ENCODE peak calls at places on chromosome 6, in six cellular contexts. V is spleen, N is transverse colon, S is MM.1S, O is SJSA1, P is OCI-LY7. J is an unnamed sample.

GRCh38 chr6:38393986-38394385 is 245.7 kb downstream of the BTBD9 start:
- DNase-seq in O (no peak), S (no peak), P (no peak), N (no peak), V (no peak), J (no peak)

GRCh38 chr6:166007349-166008263 is 160.0 kb downstream of the TBXT start:
- DNase-seq in O (no peak), V (no peak), S (no peak), P (no peak), N (peak; percentile 54), J (peak; percentile 92)

GRCh38 chr6:1678966-1679690 is 69.4 kb downstream of the FOXC1 start:
- DNase-seq in P (no peak), N (no peak), S (no peak), V (no peak), O (peak; percentile 47), J (no peak)

GRCh38 chr6:30169658-30170614 is 6.6 kb downstream of the TRIM15 start:
- DNase-seq in S (peak; percentile 46), P (peak; percentile 53), O (peak; percentile 44), N (no peak), V (no peak), J (no peak)

GRCh38 chr6:153032255-153032882 is 29.9 kb upstream of the MTRF1L start:
- DNase-seq in V (no peak), N (no peak), O (peak; percentile 49), P (peak; percentile 23), S (peak; percentile 29), J (no peak)

GRCh38 chr6:159701413-159701999 is 8.5 kb upstream of the SOD2 start:
- DNase-seq in S (no peak), N (no peak), O (peak; percentile 53), V (no peak), P (no peak), J (no peak)

GRCh38 chr6:31935829-31936228 is 8.3 kb downstream of the C2 start:
- DNase-seq in V (peak; percentile 29), S (no peak), N (no peak), O (no peak), P (no peak), J (no peak)

GRCh38 chr6:43671801-43672690 is 15.5 kb downstream of the MRPS18A start:
- DNase-seq in O (no peak), N (no peak), V (no peak), P (no peak), S (no peak), J (no peak)

GRCh38 chr6:4169028-4169789 is 33.8 kb upstream of the ECI2 start:
- DNase-seq in V (no peak), P (no peak), N (no peak), O (no peak), S (no peak), J (no peak)

GRCh38 chr6:169803291-169803811 is 51.9 kb downstream of the ERMARD start:
- DNase-seq in P (peak; percentile 64), V (peak; percentile 37), O (no peak), N (no peak), S (peak; percentile 10), J (no peak)

GRCh38 chr6:164109770-164110140 is 695.2 kb downstream of the QKI start:
- DNase-seq in P (peak; percentile 6), V (no peak), O (no peak), N (no peak), S (no peak), J (no peak)

GRCh38 chr6:149830731-149831379 is 33.3 kb downstream of the LRP11 start:
- DNase-seq in O (peak; percentile 73), S (no peak), N (no peak), P (no peak), V (no peak), J (no peak)

GRCh38 chr6:166221040-166221439 is 53.4 kb upstream of the TBXT start:
- DNase-seq in P (no peak), O (no peak), V (no peak), S (no peak), N (no peak), J (no peak)

GRCh38 chr6:91268941-91269340 is 682.1 kb upstream of the MAP3K7 start:
- DNase-seq in P (no peak), N (no peak), O (no peak), S (no peak), V (no peak), J (no peak)

GRCh38 chr6:129317931-129318820 is 391.8 kb downstream of the ARHGAP18 start:
- DNase-seq in N (no peak), O (peak; percentile 61), V (no peak), S (no peak), P (no peak), J (no peak)

GRCh38 chr6:32439708-32440214 is at the start of gene HLA-DRA:
- DNase-seq in N (no peak), P (peak; percentile 89), S (peak; percentile 85), O (peak; percentile 57), V (no peak), J (no peak)

DNA sequence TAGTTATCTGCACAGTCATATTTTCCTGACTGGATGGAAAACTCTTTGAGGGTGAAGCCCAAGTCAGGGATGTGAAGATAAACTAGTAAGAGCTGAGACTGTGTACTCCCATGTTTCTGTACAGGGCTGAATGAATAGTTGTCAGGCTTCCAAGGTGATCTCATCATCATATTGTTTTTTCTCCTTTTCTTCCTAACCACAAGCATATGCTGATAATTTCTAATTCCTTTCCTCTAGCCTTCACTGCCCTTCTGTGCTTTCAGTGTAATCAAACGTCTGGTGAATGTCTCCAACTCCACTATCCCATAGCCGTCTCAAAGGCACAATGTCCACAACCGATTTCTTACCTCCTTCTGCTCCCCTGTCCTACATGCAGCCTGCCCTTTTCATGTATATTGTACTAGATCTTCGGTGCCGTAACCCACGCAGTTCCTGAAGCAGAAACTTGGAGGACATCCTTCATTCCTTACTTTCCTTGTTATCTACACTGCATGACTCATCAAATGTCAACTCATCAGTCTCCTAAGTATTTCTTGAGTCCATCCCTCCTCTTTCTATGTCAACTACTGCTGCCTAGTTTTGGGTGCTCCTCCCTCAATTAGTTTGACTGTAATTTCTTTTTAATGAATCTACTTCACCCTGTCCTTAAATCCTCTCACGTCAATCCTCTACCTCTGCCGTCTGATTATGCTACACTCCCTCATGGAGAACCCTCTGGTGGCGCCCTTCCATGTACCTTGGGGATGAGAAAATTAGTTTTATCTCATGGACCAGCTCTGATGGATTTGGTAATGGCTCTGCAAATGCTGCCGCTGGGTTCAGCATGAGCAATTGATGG is 21.9 kb downstream of the NCOA7 start:
- DNase-seq in S (no peak), P (no peak), N (no peak), O (peak; percentile 90), V (no peak), J (no peak)
- H3K36me3 ChIP-seq in S (no peaks in the 10 kb centered on the region), P (peaks cover 38% of the 10 kb centered on the region), N (no peaks in the 10 kb centered on the region), O (no peaks in the 10 kb centered on the region), V (no peaks in the 10 kb centered on the region), J (no peaks in the 10 kb centered on the region)

GRCh38 chr6:138403801-138404665 is at the start of gene HEBP2:
- DNase-seq in S (peak; percentile 95), P (peak; percentile 97), N (peak; percentile 97), V (peak; percentile 99), O (peak; percentile 86), J (peak; percentile 99)

GRCh38 chr6:138403324-138403800 is 661 bp upstream of the HEBP2 start:
- DNase-seq in P (peak; percentile 36), S (no peak), N (peak; percentile 56), V (peak; percentile 92), O (peak; percentile 55), J (peak; percentile 44)

GRCh38 chr6:138405816-138406403 is 1.9 kb downstream of the HEBP2 start:
- DNase-seq in S (no peak), O (no peak), V (no peak), P (no peak), N (no peak), J (no peak)

GRCh38 chr6:138404666-138405337 is 779 bp downstream of the HEBP2 start:
- DNase-seq in V (peak; percentile 90), N (peak; percentile 44), S (no peak), O (no peak), P (peak; percentile 58), J (peak; percentile 42)

DNA sequence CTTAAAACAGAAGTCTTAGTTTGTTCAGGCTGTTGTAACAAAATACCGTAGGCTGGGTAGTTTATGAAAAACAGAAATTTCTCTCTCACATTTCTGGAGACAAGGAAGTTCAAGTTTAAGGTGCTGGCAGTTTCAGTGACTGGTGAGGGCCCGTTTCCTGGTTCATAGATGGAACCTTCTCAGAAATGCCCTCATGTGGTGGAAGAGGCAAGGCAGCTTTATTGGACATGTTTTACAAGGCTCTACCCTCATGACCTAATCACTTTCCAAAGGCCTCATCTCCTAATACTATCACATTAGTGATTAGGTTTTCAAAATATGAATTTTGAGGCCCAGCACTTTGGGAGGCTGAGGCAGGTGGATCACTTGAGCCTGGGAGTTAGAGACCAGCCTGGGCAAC is 2.4 kb downstream of the HEBP2 start:
- DNase-seq in O (no peak), N (peak; percentile 43), V (no peak), P (peak; percentile 36), S (no peak), J (no peak)
- H3K36me3 ChIP-seq in O (peaks cover 39% of the 10 kb centered on the region), N (peaks cover 16% of the 10 kb centered on the region), V (peaks cover 44% of the 10 kb centered on the region), P (peaks cover 54% of the 10 kb centered on the region), S (no peaks in the 10 kb centered on the region), J (peaks cover 37% of the 10 kb centered on the region)

GRCh38 chr6:42644211-42644610 is 78.2 kb downstream of the PRPH2 start:
- DNase-seq in O (no peak), N (no peak), P (no peak), V (no peak), S (no peak), J (no peak)
- H3K36me3 ChIP-seq in O (peaks cover 60% of the 10 kb centered on the region), N (peaks cover 77% of the 10 kb centered on the region), P (peaks cover 65% of the 10 kb centered on the region), V (peaks cover 68% of the 10 kb centered on the region), S (peaks cover 4% of the 10 kb centered on the region), J (peaks cover 40% of the 10 kb centered on the region)

DNA sequence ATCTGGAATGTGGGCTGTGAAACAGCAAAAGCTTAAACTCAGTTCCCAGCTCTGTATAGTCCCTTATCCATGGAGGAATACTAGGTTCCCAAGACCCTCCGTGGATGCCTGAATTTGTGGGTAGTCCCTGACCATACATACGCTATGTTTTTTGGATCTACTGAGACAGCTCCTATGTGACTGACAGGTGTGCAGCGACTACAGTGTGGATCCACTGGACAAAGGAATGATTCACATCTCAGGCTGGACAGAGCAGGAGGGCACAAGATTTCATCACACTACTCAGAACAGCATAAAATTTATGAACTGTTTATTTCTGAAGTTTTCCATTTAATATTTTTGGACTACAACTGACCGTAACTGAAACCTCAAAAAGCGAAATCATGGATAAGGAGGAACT is 125.3 kb downstream of the MAP7 start:
- DNase-seq in O (no peak), S (no peak), N (no peak), V (no peak), P (no peak), J (no peak)
- H3K36me3 ChIP-seq in O (no peaks in the 10 kb centered on the region), S (no peaks in the 10 kb centered on the region), N (no peaks in the 10 kb centered on the region), V (no peaks in the 10 kb centered on the region), P (no peaks in the 10 kb centered on the region), J (no peaks in the 10 kb centered on the region)

GRCh38 chr6:18904681-18905080 is 517.5 kb downstream of the RNF144B start:
- DNase-seq in S (no peak), P (no peak), O (no peak), N (no peak), V (no peak), J (no peak)
- H3K36me3 ChIP-seq in S (no peaks in the 10 kb centered on the region), P (no peaks in the 10 kb centered on the region), O (no peaks in the 10 kb centered on the region), N (no peaks in the 10 kb centered on the region), V (no peaks in the 10 kb centered on the region), J (no peaks in the 10 kb centered on the region)

DNA sequence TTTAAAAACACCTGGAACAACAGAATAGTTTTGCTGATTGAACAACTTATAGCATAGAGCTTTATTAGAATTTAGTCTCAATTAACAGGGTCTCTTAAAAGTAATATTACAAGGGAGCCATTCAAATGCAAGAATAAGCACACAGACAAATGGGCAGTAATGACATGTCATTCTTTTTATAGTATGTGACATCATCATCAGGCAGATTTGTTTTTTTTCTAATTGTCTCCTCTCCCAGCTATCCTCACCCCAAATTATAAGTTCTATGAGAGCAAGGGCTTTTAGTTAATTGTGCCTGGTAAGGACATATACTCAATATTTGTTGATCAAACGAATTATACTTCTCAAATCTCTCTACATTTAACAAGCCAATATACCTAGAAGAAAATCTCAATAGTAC is 11.0 kb downstream of the PGM3 start:
- DNase-seq in P (no peak), S (no peak), V (no peak), O (no peak), N (no peak), J (no peak)
- H3K36me3 ChIP-seq in P (peaks cover 77% of the 10 kb centered on the region), S (no peaks in the 10 kb centered on the region), V (peaks cover 28% of the 10 kb centered on the region), O (peaks cover 88% of the 10 kb centered on the region), N (peaks cover 10% of the 10 kb centered on the region), J (peaks cover 4% of the 10 kb centered on the region)

J was measured in thyroid gland.